ENCODE peak calls at places on chromosomes 2 and 18, in four cellular contexts. One of them, this sample, is unnamed.

GRCh38 chr2:133667-134593 is 87.6 kb upstream of the FAM110C start:
- DNase-seq in astrocyte of the cerebellum: no peak
- DNase-seq in trophoblast cell: no peak
- DNase-seq in RCC 7860: no peak
- DNase-seq in this sample: no peak

GRCh38 chr18:77522031-77522675 is 272.5 kb downstream of the GALR1 start:
- DNase-seq in trophoblast cell: no peak
- DNase-seq in RCC 7860: no peak
- DNase-seq in astrocyte of the cerebellum: no peak
- DNase-seq in this sample: no peak

GRCh38 chr2:9408641-9409151 is 14.6 kb downstream of the ITGB1BP1 start:
- DNase-seq in astrocyte of the cerebellum: peak
- DNase-seq in trophoblast cell: no peak
- DNase-seq in RCC 7860: no peak
- DNase-seq in this sample: no peak

GRCh38 chr2:102190425-102191107 is 3.7 kb downstream of the IL1RL2 start:
- DNase-seq in astrocyte of the cerebellum: no peak
- DNase-seq in trophoblast cell: no peak
- DNase-seq in RCC 7860: peak
- DNase-seq in this sample: no peak

GRCh38 chr2:67917332-67918054 is 145.3 kb downstream of the C1D start:
- DNase-seq in trophoblast cell: peak
- DNase-seq in RCC 7860: peak
- DNase-seq in astrocyte of the cerebellum: peak
- DNase-seq in this sample: peak

GRCh38 chr2:152055366-152056108 is 43.3 kb downstream of the CACNB4 start:
- DNase-seq in trophoblast cell: no peak
- DNase-seq in RCC 7860: peak
- DNase-seq in astrocyte of the cerebellum: peak
- DNase-seq in this sample: peak

GRCh38 chr2:127355407-127356008 is 32.3 kb downstream of the MAP3K2 start:
- DNase-seq in trophoblast cell: no peak
- DNase-seq in astrocyte of the cerebellum: no peak
- DNase-seq in RCC 7860: no peak
- DNase-seq in this sample: no peak

GRCh38 chr2:64534363-64534762 is 10.2 kb downstream of the AFTPH start:
- DNase-seq in trophoblast cell: no peak
- DNase-seq in RCC 7860: no peak
- DNase-seq in astrocyte of the cerebellum: no peak
- DNase-seq in this sample: no peak

GRCh38 chr2:112692496-112692911 is 28.3 kb upstream of the NT5DC4 start:
- DNase-seq in astrocyte of the cerebellum: peak
- DNase-seq in RCC 7860: peak
- DNase-seq in trophoblast cell: peak
- DNase-seq in this sample: peak

GRCh38 chr2:165144315-165144714 is 59.5 kb downstream of the SCN3A start:
- DNase-seq in trophoblast cell: no peak
- DNase-seq in RCC 7860: no peak
- DNase-seq in astrocyte of the cerebellum: no peak
- DNase-seq in this sample: no peak

GRCh38 chr2:42010743-42011298 is 37.0 kb upstream of the PKDCC start:
- DNase-seq in RCC 7860: peak
- DNase-seq in trophoblast cell: no peak
- DNase-seq in astrocyte of the cerebellum: peak
- DNase-seq in this sample: peak

GRCh38 chr2:9975805-9976447 is 24.4 kb downstream of the GRHL1 start:
- DNase-seq in trophoblast cell: peak
- DNase-seq in RCC 7860: peak
- DNase-seq in astrocyte of the cerebellum: peak
- DNase-seq in this sample: peak

GRCh38 chr2:165274698-165275097 is 35.5 kb downstream of the SCN2A start:
- DNase-seq in astrocyte of the cerebellum: no peak
- DNase-seq in RCC 7860: no peak
- DNase-seq in trophoblast cell: no peak
- DNase-seq in this sample: no peak

GRCh38 chr18:72700961-72701710 is 157.0 kb upstream of the CBLN2 start:
- DNase-seq in astrocyte of the cerebellum: peak
- DNase-seq in RCC 7860: no peak
- DNase-seq in trophoblast cell: no peak
- DNase-seq in this sample: peak

GRCh38 chr18:51017140-51017874 is 12.7 kb upstream of the SMAD4 start:
- DNase-seq in trophoblast cell: no peak
- DNase-seq in RCC 7860: no peak
- DNase-seq in astrocyte of the cerebellum: peak
- DNase-seq in this sample: no peak

GRCh38 chr2:141590620-141591019 is 540.2 kb downstream of the LRP1B start:
- DNase-seq in RCC 7860: no peak
- DNase-seq in astrocyte of the cerebellum: no peak
- DNase-seq in trophoblast cell: no peak
- DNase-seq in this sample: no peak

GRCh38 chr18:42649636-42650035 is 465.8 kb downstream of the RIT2 start:
- DNase-seq in RCC 7860: peak
- DNase-seq in astrocyte of the cerebellum: peak
- DNase-seq in trophoblast cell: no peak
- DNase-seq in this sample: no peak

GRCh38 chr2:8659092-8659734 is 22.6 kb upstream of the ID2 start:
- DNase-seq in RCC 7860: peak
- DNase-seq in trophoblast cell: no peak
- DNase-seq in astrocyte of the cerebellum: no peak
- DNase-seq in this sample: no peak

GRCh38 chr2:155382781-155383180 is 684.3 kb downstream of the KCNJ3 start:
- DNase-seq in trophoblast cell: no peak
- DNase-seq in astrocyte of the cerebellum: no peak
- DNase-seq in RCC 7860: no peak
- DNase-seq in this sample: no peak

GRCh38 chr2:21041943-21042707 is 1.7 kb downstream of the APOB start:
- DNase-seq in trophoblast cell: peak
- DNase-seq in RCC 7860: no peak
- DNase-seq in astrocyte of the cerebellum: no peak
- DNase-seq in this sample: no peak

GRCh38 chr2:178271629-178272333 is 77.5 kb downstream of the OSBPL6 start:
- DNase-seq in trophoblast cell: no peak
- DNase-seq in astrocyte of the cerebellum: peak
- DNase-seq in RCC 7860: no peak
- DNase-seq in this sample: no peak